ENCODE peak calls at places on chromosomes 4 and X, in ten cellular contexts. L, N, Q, I, A, Z, W, J, M and S are unnamed samples.

GRCh38 chr4:3202836-3203820 is 45.8 kb upstream of the MSANTD1 start:
- DNase-seq in A (no peak), I (peak; percentile 33), Q (no peak), N (peak; percentile 57), M (no peak), J (no peak), L (peak; percentile 35), W (no peak), Z (no peak), S (peak; percentile 77)

GRCh38 chr4:23023121-23023520 is 330.4 kb downstream of the GBA3 start:
- DNase-seq in A (no peak), I (no peak), W (no peak), L (no peak), J (no peak), M (no peak), N (no peak), Z (no peak), Q (no peak), S (no peak)

GRCh38 chr4:79241846-79242245 is 84.0 kb downstream of the NAA11 start:
- DNase-seq in I (no peak), M (no peak), W (peak; percentile 49), Q (no peak), J (no peak), A (no peak), Z (no peak), N (no peak), L (no peak), S (no peak)

GRCh38 chrX:63330681-63331080 is 20.5 kb downstream of the SPIN4 start:
- DNase-seq in W (no peak), I (no peak), N (no peak), Z (no peak), A (no peak), J (no peak), M (no peak), L (no peak), Q (no peak), S (no peak)

GRCh38 chrX:139025822-139026221 is 314.3 kb upstream of the FGF13 start:
- DNase-seq in J (no peak), Q (no peak), M (no peak), Z (no peak), A (no peak), L (no peak), W (no peak), N (no peak), I (no peak), S (no peak)

GRCh38 chr4:159018062-159018629 is 84.7 kb upstream of the RAPGEF2 start:
- DNase-seq in Q (no peak), L (no peak), I (no peak), J (no peak), A (no peak), Z (peak; percentile 42), M (no peak), N (no peak), W (no peak), S (no peak)

GRCh38 chrX:106612403-106612789 is 618 bp downstream of the RADX start:
- DNase-seq in Z (no peak), I (no peak), L (no peak), M (no peak), J (no peak), N (no peak), Q (no peak), A (no peak), W (no peak), S (no peak)

GRCh38 chrX:129360175-129360574 is 163.1 kb downstream of the SMARCA1 start:
- DNase-seq in W (peak; percentile 40), L (peak; percentile 49), Z (no peak), I (no peak), M (peak; percentile 37), N (peak; percentile 76), A (no peak), Q (peak; percentile 23), J (peak; percentile 29), S (peak; percentile 19)

GRCh38 chr4:25356068-25356467 is 21.0 kb upstream of the ANAPC4 start:
- DNase-seq in N (no peak), J (no peak), L (no peak), Q (no peak), Z (no peak), A (no peak), M (no peak), I (no peak), W (no peak), S (no peak)

GRCh38 chr4:110586137-110586850 is 36.6 kb downstream of the PITX2 start:
- DNase-seq in A (no peak), J (no peak), I (no peak), N (no peak), W (peak; percentile 69), Z (no peak), Q (no peak), M (no peak), L (no peak), S (no peak)

GRCh38 chr4:15738877-15739276 is 36.0 kb downstream of the BST1 start:
- DNase-seq in J (no peak), L (no peak), N (no peak), M (no peak), I (no peak), A (no peak), W (peak; percentile 21), Q (no peak), Z (no peak), S (no peak)

GRCh38 chrX:39115166-39115565 is 313.9 kb downstream of the MID1IP1 start:
- DNase-seq in W (no peak), I (no peak), J (no peak), L (no peak), Q (no peak), N (no peak), A (no peak), M (no peak), Z (no peak), S (no peak)

GRCh38 chrX:130264573-130264972 is 4.1 kb downstream of the ZNF280C start:
- DNase-seq in J (no peak), N (no peak), L (no peak), M (no peak), A (no peak), Q (no peak), I (no peak), Z (no peak), W (peak; percentile 26), S (no peak)

GRCh38 chrX:54920610-54921426 is at the start of gene TRO:
- DNase-seq in W (peak; percentile 10), Z (no peak), Q (no peak), I (no peak), L (no peak), N (no peak), M (no peak), A (no peak), J (no peak), S (no peak)

GRCh38 chrX:78092296-78092695 is 11.8 kb upstream of the PGK1 start:
- DNase-seq in Z (no peak), W (peak; percentile 71), M (no peak), Q (no peak), A (no peak), L (no peak), I (no peak), J (no peak), N (no peak), S (no peak)

GRCh38 chr4:40515398-40516293 is 114.0 kb downstream of the RBM47 start:
- DNase-seq in A (no peak), L (peak; percentile 85), W (no peak), Z (no peak), I (no peak), N (no peak), J (peak; percentile 86), M (peak; percentile 72), Q (peak; percentile 77), S (peak; percentile 78)
- TF ChIP-seq POLR2A in A (no peak), L (peak; percentile 47), W (no peak), Z (no peak), I (no peak), N (no peak), J (peak; percentile 90), M (no peak), Q (no peak), S (peak; percentile 83)

GRCh38 chr4:40992472-40993298 is 221.7 kb downstream of the APBB2 start:
- DNase-seq in Q (no peak), I (no peak), M (no peak), Z (no peak), L (peak; percentile 17), A (no peak), J (no peak), N (no peak), W (peak; percentile 88), S (no peak)
- H3K4me3 ChIP-seq in Q (no peak overlapping the region), I (no peak overlapping the region), M (no peak overlapping the region), Z (no peak overlapping the region), L (no peak overlapping the region), A (no peak overlapping the region), J (no peak overlapping the region), N (no peak overlapping the region), W (no peak overlapping the region), S (no peak overlapping the region)

GRCh38 chr4:38131371-38132139 is 171.4 kb downstream of the PTTG2 start:
- DNase-seq in Z (no peak), M (no peak), L (peak; percentile 53), W (no peak), Q (no peak), I (no peak), J (peak; percentile 23), A (no peak), N (no peak), S (peak; percentile 33)

GRCh38 chr4:38132843-38133662 is 172.9 kb downstream of the PTTG2 start:
- DNase-seq in W (no peak), M (no peak), N (no peak), I (no peak), Z (no peak), A (no peak), J (peak; percentile 54), L (no peak), Q (no peak), S (peak; percentile 81)

GRCh38 chr4:38130884-38131283 is 170.7 kb downstream of the PTTG2 start:
- DNase-seq in N (no peak), M (no peak), A (no peak), I (no peak), W (no peak), Q (no peak), L (no peak), J (no peak), Z (no peak), S (no peak)

GRCh38 chr4:38133711-38134480 is 173.7 kb downstream of the PTTG2 start:
- DNase-seq in L (no peak), W (no peak), Q (no peak), J (no peak), N (no peak), Z (no peak), M (no peak), A (no peak), I (no peak), S (peak; percentile 89)

DNA sequence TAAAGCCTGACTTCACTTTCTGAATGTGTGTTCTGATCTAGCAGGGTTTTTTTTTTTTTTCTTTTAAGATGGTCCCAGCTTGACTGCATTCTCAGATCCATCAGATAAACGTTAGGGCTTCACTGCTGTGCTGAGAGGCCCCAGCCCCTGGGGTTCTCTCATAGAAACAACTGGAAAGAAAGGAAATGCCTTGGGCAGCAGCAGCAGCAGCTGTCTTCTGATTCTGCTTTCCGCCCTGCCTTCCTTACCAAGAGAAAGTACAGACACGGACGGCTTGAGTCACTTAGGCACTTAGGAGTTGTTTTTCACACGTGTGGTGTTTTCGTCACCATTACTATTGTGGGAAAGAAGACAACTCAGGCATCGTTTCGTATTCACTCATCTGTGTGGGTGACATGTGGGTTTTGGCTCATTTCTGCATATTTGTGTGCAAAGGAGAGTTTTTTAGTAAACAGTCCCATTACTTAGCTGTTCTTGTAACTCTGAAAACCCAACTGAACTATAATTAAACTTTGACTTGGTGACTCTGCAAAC is 172.0 kb downstream of the PTTG2 start:
- DNase-seq in N (no peak), A (no peak), M (no peak), L (peak; percentile 39), Z (peak; percentile 69), Q (peak; percentile 52), J (peak; percentile 59), I (peak; percentile 67), W (peak; percentile 99), S (no peak)
- TF ChIP-seq POLR2A in N (no peak), A (no peak), M (no peak), L (no peak), Z (no peak), Q (no peak), J (peak; percentile 20), I (no peak), W (peak; percentile 64), S (no peak)

GRCh38 chr4:57094482-57095223 is 15.5 kb downstream of the IGFBP7 start:
- DNase-seq in J (no peak), N (no peak), A (no peak), Z (no peak), M (no peak), Q (no peak), W (peak; percentile 74), L (no peak), I (no peak), S (no peak)
- H3K4me3 ChIP-seq in J (no peak overlapping the region), N (no peak overlapping the region), A (no peak overlapping the region), Z (no peak overlapping the region), M (no peak overlapping the region), Q (no peak overlapping the region), W (no peak overlapping the region), L (no peak overlapping the region), I (no peak overlapping the region), S (no peak overlapping the region)